ENCODE peak calls at places on chromosome 5, in five cellular contexts. J is GM12865, U is NCI-H774, K is brain microvascular endothelial cell, D is mesendoderm. C is an unnamed sample.

GRCh38 chr5:39214912-39215709 is 4.3 kb downstream of the FYB1 start:
- DNase-seq in J (no peak), U (no peak), K (no peak), D (no peak), C (no peak)

GRCh38 chr5:102532126-102532525 is 33.3 kb upstream of the SLCO6A1 start:
- DNase-seq in J (no peak), U (no peak), K (peak; percentile 84), D (no peak), C (no peak)

GRCh38 chr5:121757753-121758152 is 93.9 kb upstream of the FTMT start:
- DNase-seq in J (no peak), U (no peak), K (no peak), D (no peak), C (no peak)

GRCh38 chr5:135593886-135594285 is 15.1 kb upstream of the CXCL14 start:
- DNase-seq in J (no peak), U (no peak), K (no peak), D (no peak), C (no peak)

GRCh38 chr5:66222455-66222854 is 78.4 kb downstream of the SREK1 start:
- DNase-seq in J (peak; percentile 71), U (no peak), K (no peak), D (no peak), C (no peak)

GRCh38 chr5:125160787-125161502 is 414.5 kb upstream of the ZNF608 start:
- DNase-seq in J (no peak), U (no peak), K (no peak), D (peak; percentile 74), C (peak; percentile 63)

GRCh38 chr5:142420521-142420920 is 95.7 kb upstream of the SPRY4 start:
- DNase-seq in J (no peak), U (no peak), K (no peak), D (no peak), C (peak; percentile 56)

GRCh38 chr5:88666761-88667186 is 216.2 kb downstream of the MEF2C start:
- DNase-seq in J (peak; percentile 36), U (no peak), K (no peak), D (peak; percentile 61), C (peak; percentile 49)

GRCh38 chr5:62562867-62563266 is 15.8 kb upstream of the LRRC70 start:
- DNase-seq in J (no peak), U (no peak), K (no peak), D (peak; percentile 46), C (no peak)

GRCh38 chr5:169667896-169668674 is 31.0 kb downstream of the DOCK2 start:
- DNase-seq in J (no peak), U (no peak), K (no peak), D (no peak), C (no peak)

GRCh38 chr5:39057745-39058144 is 16.5 kb downstream of the RICTOR start:
- DNase-seq in J (peak; percentile 7), U (no peak), K (no peak), D (no peak), C (no peak)

GRCh38 chr5:92641031-92641962 is 939.7 kb downstream of the NR2F1-AS1 start:
- DNase-seq in J (peak; percentile 44), U (peak; percentile 78), K (peak; percentile 75), D (no peak), C (no peak)

C was measured in neural progenitor cell.